ENCODE peak calls at places on chromosome 10, in ten cellular contexts. Y is mammary epithelial cell, B is WERI-Rb-1, H is stomach, Q is right atrium auricular region, J is heart right ventricle, N is aorta, T is choroid plexus epithelial cell, L is fibroblast of pulmonary artery, E is bronchial epithelial cell. V is an unnamed sample.

GRCh38 chr10:97312897-97313296 is 6.2 kb upstream of the FRAT1 start:
- DNase-seq in Y (no peak), B (no peak), H (no peak), Q (no peak), J (no peak), N (no peak), T (no peak), L (no peak), E (no peak), V (no peak)

GRCh38 chr10:78406648-78407008 is 373.0 kb downstream of the RPS24 start:
- DNase-seq in Y (no peak), B (no peak), H (peak; percentile 16), Q (no peak), J (no peak), N (no peak), T (no peak), L (no peak), E (no peak), V (no peak)

GRCh38 chr10:62924344-62924748 is 108.2 kb upstream of the EGR2 start:
- DNase-seq in Y (peak; percentile 72), B (no peak), H (no peak), Q (no peak), J (no peak), N (no peak), T (no peak), L (no peak), E (no peak), V (peak; percentile 63)

GRCh38 chr10:85606401-85606800 is 760.2 kb downstream of the GRID1 start:
- DNase-seq in Y (no peak), B (no peak), H (no peak), Q (peak; percentile 38), J (no peak), N (no peak), T (no peak), L (no peak), E (no peak), V (no peak)

GRCh38 chr10:63711866-63712716 is 190.9 kb downstream of the REEP3 start:
- DNase-seq in Y (peak; percentile 98), B (peak; percentile 48), H (peak; percentile 99), Q (peak; percentile 96), J (peak; percentile 94), N (peak; percentile 95), T (peak; percentile 89), L (peak; percentile 96), E (peak; percentile 96), V (peak; percentile 75)

GRCh38 chr10:282294-283139 is 147.3 kb downstream of the ZMYND11 start:
- DNase-seq in Y (peak; percentile 56), B (no peak), H (no peak), Q (no peak), J (no peak), N (no peak), T (peak; percentile 71), L (peak; percentile 17), E (peak; percentile 57), V (no peak)

GRCh38 chr10:93032105-93032808 is 28.3 kb upstream of the CYP26C1 start:
- DNase-seq in Y (no peak), B (no peak), H (no peak), Q (no peak), J (no peak), N (no peak), T (peak; percentile 22), L (no peak), E (no peak), V (no peak)

GRCh38 chr10:86849495-86849894 is 93.1 kb downstream of the BMPR1A start:
- DNase-seq in Y (no peak), B (no peak), H (no peak), Q (no peak), J (no peak), N (no peak), T (no peak), L (no peak), E (no peak), V (no peak)

GRCh38 chr10:122188706-122189105 is 82.4 kb upstream of the BTBD16 start:
- DNase-seq in Y (no peak), B (no peak), H (peak; percentile 50), Q (no peak), J (no peak), N (no peak), T (no peak), L (no peak), E (no peak), V (no peak)

GRCh38 chr10:63773962-63774361 is 252.8 kb downstream of the REEP3 start:
- DNase-seq in Y (no peak), B (no peak), H (no peak), Q (no peak), J (no peak), N (no peak), T (no peak), L (no peak), E (no peak), V (no peak)

GRCh38 chr10:95475827-95476481 is 85.2 kb downstream of the SORBS1 start:
- DNase-seq in Y (no peak), B (no peak), H (peak; percentile 90), Q (no peak), J (no peak), N (no peak), T (no peak), L (no peak), E (no peak), V (peak; percentile 87)

GRCh38 chr10:99850041-99850766 is 67.8 kb downstream of the ABCC2 start:
- DNase-seq in Y (no peak), B (no peak), H (no peak), Q (no peak), J (no peak), N (no peak), T (no peak), L (no peak), E (no peak), V (no peak)

GRCh38 chr10:71271626-71272025 is 47.4 kb upstream of the SLC29A3 start:
- DNase-seq in Y (no peak), B (peak; percentile 21), H (no peak), Q (no peak), J (no peak), N (no peak), T (no peak), L (peak; percentile 44), E (no peak), V (no peak)

GRCh38 chr10:130721971-130722370 is 585.8 kb downstream of the GLRX3 start:
- DNase-seq in Y (no peak), B (peak; percentile 61), H (no peak), Q (no peak), J (no peak), N (no peak), T (no peak), L (no peak), E (no peak), V (no peak)

GRCh38 chr10:123948030-123948823 is 56.6 kb upstream of the CPXM2 start:
- DNase-seq in Y (peak; percentile 27), B (no peak), H (no peak), Q (no peak), J (no peak), N (no peak), T (no peak), L (no peak), E (no peak), V (no peak)

GRCh38 chr10:95485030-95485429 is 76.1 kb downstream of the SORBS1 start:
- DNase-seq in Y (no peak), B (no peak), H (no peak), Q (no peak), J (no peak), N (no peak), T (no peak), L (no peak), E (no peak), V (no peak)

GRCh38 chr10:110397856-110398255 is 93.1 kb upstream of the SMNDC1 start:
- DNase-seq in Y (no peak), B (no peak), H (no peak), Q (no peak), J (no peak), N (no peak), T (no peak), L (no peak), E (no peak), V (no peak)

GRCh38 chr10:80288849-80289248 is 609 bp downstream of the MAT1A start:
- DNase-seq in Y (no peak), B (no peak), H (no peak), Q (no peak), J (no peak), N (no peak), T (no peak), L (no peak), E (no peak), V (no peak)

GRCh38 chr10:102004376-102004775 is 51.6 kb downstream of the ARMH3 start:
- DNase-seq in Y (peak; percentile 81), B (no peak), H (no peak), Q (no peak), J (no peak), N (no peak), T (peak; percentile 87), L (peak; percentile 81), E (peak; percentile 77), V (no peak)

GRCh38 chr10:44830022-44830421 is 81.1 kb upstream of the TMEM72 start:
- DNase-seq in Y (peak; percentile 25), B (no peak), H (no peak), Q (no peak), J (no peak), N (no peak), T (peak; percentile 61), L (peak; percentile 47), E (peak; percentile 64), V (no peak)

GRCh38 chr10:79184649-79185048 is 115.9 kb downstream of the ZMIZ1 start:
- DNase-seq in Y (no peak), B (no peak), H (no peak), Q (no peak), J (no peak), N (no peak), T (no peak), L (no peak), E (no peak), V (no peak)

GRCh38 chr10:88835910-88836221 is 15.8 kb downstream of the ANKRD22 start:
- DNase-seq in Y (no peak), B (no peak), H (no peak), Q (no peak), J (no peak), N (no peak), T (no peak), L (no peak), E (no peak), V (no peak)
- H3K4me3 ChIP-seq in Y (no peak overlapping the region), B (no peak overlapping the region), H (no peak overlapping the region), Q (no peak overlapping the region), J (no peak overlapping the region), N (no peak overlapping the region), T (no peak overlapping the region), L (no peak overlapping the region), E (no peak overlapping the region), V (no peak overlapping the region)

GRCh38 chr10:17235136-17235535 is 7.1 kb downstream of the VIM start:
- DNase-seq in Y (no peak), B (no peak), H (no peak), Q (no peak), J (no peak), N (no peak), T (no peak), L (peak; percentile 37), E (no peak), V (no peak)
- H3K4me3 ChIP-seq in Y (no peak overlapping the region), B (no peak overlapping the region), H (no peak overlapping the region), Q (no peak overlapping the region), J (peak overlapping the region; percentile 91), N (peak overlapping the region; percentile 16), T (peak overlapping the region; percentile 11), L (peak overlapping the region; percentile 98), E (no peak overlapping the region), V (no peak overlapping the region)

GRCh38 chr10:75395955-75396860 is 5.4 kb downstream of the ZNF503 start:
- DNase-seq in Y (peak; percentile 56), B (no peak), H (no peak), Q (no peak), J (no peak), N (no peak), T (no peak), L (no peak), E (no peak), V (no peak)
- H3K4me3 ChIP-seq in Y (peak overlapping the region; percentile 97), B (no peak overlapping the region), H (peak overlapping the region; percentile 98), Q (peak overlapping the region; percentile 52), J (peak overlapping the region; percentile 92), N (no peak overlapping the region), T (peak overlapping the region; percentile 46), L (peak overlapping the region; percentile 96), E (peak overlapping the region; percentile 35), V (no peak overlapping the region)

GRCh38 chr10:69643779-69644657 is 14.0 kb downstream of the FAM241B start:
- DNase-seq in Y (no peak), B (no peak), H (no peak), Q (no peak), J (no peak), N (no peak), T (no peak), L (no peak), E (no peak), V (peak; percentile 30)
- H3K4me3 ChIP-seq in Y (no peak overlapping the region), B (no peak overlapping the region), H (no peak overlapping the region), Q (no peak overlapping the region), J (no peak overlapping the region), N (no peak overlapping the region), T (no peak overlapping the region), L (no peak overlapping the region), E (no peak overlapping the region), V (no peak overlapping the region)